ENCODE peak calls at places on chromosomes 5 and 9, in nine cellular contexts. Z is stimulated activated CD4-positive, alpha-beta T cell treated with anti-CD3 and anti-CD28 coated beads, Interleukin-2, amount 100 ng/mL, for 48 hours; W is GM12891; E is H9; F is head of caudate nucleus; R is activated CD4-positive, alpha-beta T cell treated with anti-CD3 and anti-CD28 coated beads for 48 hours; M is progenitor cell of endocrine pancreas; L is stromal cell of bone marrow; B is SJCRH30. A is an unnamed sample.

GRCh38 chr9:118438805-118439204 is 734.6 kb downstream of the TLR4 start:
- DNase-seq in Z (no peak), W (no peak), E (no peak), F (no peak), R (no peak), M (no peak), L (no peak), B (no peak), A (no peak)

GRCh38 chr5:159638954-159639559 is 277.2 kb upstream of the ADRA1B start:
- DNase-seq in Z (no peak), W (no peak), E (no peak), F (no peak), R (no peak), M (no peak), L (no peak), B (no peak), A (no peak)

GRCh38 chr5:111163000-111163399 is 61.2 kb upstream of the CAMK4 start:
- DNase-seq in Z (no peak), W (no peak), E (no peak), F (no peak), R (no peak), M (no peak), L (no peak), B (no peak), A (no peak)

GRCh38 chr9:135247174-135247930 is 159.9 kb downstream of the OLFM1 start:
- DNase-seq in Z (no peak), W (no peak), E (no peak), F (no peak), R (no peak), M (no peak), L (no peak), B (no peak), A (no peak)

GRCh38 chr9:16869140-16869903 is 1.1 kb downstream of the BNC2 start:
- DNase-seq in Z (no peak), W (no peak), E (peak), F (no peak), R (no peak), M (no peak), L (no peak), B (peak), A (no peak)

GRCh38 chr9:69173891-69174644 is at the start of gene TJP2:
- DNase-seq in Z (peak), W (peak), E (peak), F (peak), R (peak), M (peak), L (peak), B (peak), A (peak)

GRCh38 chr5:121399879-121400278 is 451.8 kb upstream of the FTMT start:
- DNase-seq in Z (no peak), W (no peak), E (no peak), F (no peak), R (no peak), M (no peak), L (peak), B (no peak), A (no peak)

GRCh38 chr5:77400645-77401044 is 91.5 kb downstream of the WDR41 start:
- DNase-seq in Z (no peak), W (no peak), E (no peak), F (no peak), R (no peak), M (no peak), L (peak), B (no peak), A (no peak)

GRCh38 chr5:91018712-91019371 is 364.3 kb downstream of the ARRDC3 start:
- DNase-seq in Z (no peak), W (no peak), E (no peak), F (no peak), R (no peak), M (no peak), L (no peak), B (no peak), A (no peak)

GRCh38 chr5:148928141-148928540 is 101.7 kb downstream of the ADRB2 start:
- DNase-seq in Z (no peak), W (no peak), E (no peak), F (no peak), R (no peak), M (no peak), L (no peak), B (no peak), A (no peak)

GRCh38 chr5:10021248-10021647 is 228.4 kb downstream of the ATPSCKMT start:
- DNase-seq in Z (no peak), W (no peak), E (no peak), F (no peak), R (no peak), M (no peak), L (no peak), B (no peak), A (no peak)

GRCh38 chr5:39459091-39459490 is 34.3 kb upstream of the DAB2 start:
- DNase-seq in Z (no peak), W (no peak), E (no peak), F (no peak), R (no peak), M (no peak), L (no peak), B (no peak), A (no peak)

GRCh38 chr9:5072871-5073270 is 87.8 kb downstream of the JAK2 start:
- DNase-seq in Z (no peak), W (no peak), E (no peak), F (no peak), R (no peak), M (no peak), L (no peak), B (no peak), A (no peak)